ENCODE peak calls at places on chromosome 9, in five cellular contexts. Q is CD4-positive, alpha-beta memory T cell; B is HuH-7; S is EL; L is GM03348. J is an unnamed sample.

GRCh38 chr9:121598167-121599000 is 53.0 kb upstream of the DAB2IP start:
- DNase-seq in Q (no peak), B (no peak), S (peak), L (peak), J (no peak)

GRCh38 chr9:22097712-22098111 is 88.6 kb upstream of the CDKN2B start:
- DNase-seq in Q (no peak), B (no peak), S (peak), L (peak), J (no peak)

GRCh38 chr9:83699615-83700014 is 8.1 kb downstream of the UBQLN1 start:
- DNase-seq in Q (no peak), B (no peak), S (no peak), L (no peak), J (no peak)

GRCh38 chr9:77893706-77894105 is 137.9 kb downstream of the GNAQ start:
- DNase-seq in Q (no peak), B (no peak), S (no peak), L (no peak), J (no peak)

GRCh38 chr9:26856413-26857032 is 36.1 kb downstream of the CAAP1 start:
- DNase-seq in Q (peak), B (peak), S (peak), L (peak), J (peak)

GRCh38 chr9:77833686-77834429 is 185.7 kb upstream of the GNA14 start:
- DNase-seq in Q (no peak), B (no peak), S (no peak), L (peak), J (no peak)

GRCh38 chr9:16030513-16031185 is 477.8 kb downstream of the CCDC171 start:
- DNase-seq in Q (no peak), B (no peak), S (peak), L (peak), J (peak)

GRCh38 chr9:89005323-89005722 is 14.1 kb downstream of the S1PR3 start:
- DNase-seq in Q (no peak), B (no peak), S (no peak), L (no peak), J (no peak)

GRCh38 chr9:17453751-17454150 is 125.1 kb upstream of the SH3GL2 start:
- DNase-seq in Q (no peak), B (no peak), S (no peak), L (no peak), J (no peak)

GRCh38 chr9:130770679-130771442 is 64.2 kb upstream of the ABL1 start:
- DNase-seq in Q (peak), B (peak), S (peak), L (peak), J (peak)

GRCh38 chr9:78371981-78372380 is 75.1 kb downstream of the PSAT1 start:
- DNase-seq in Q (no peak), B (no peak), S (no peak), L (no peak), J (no peak)

J was measured in HTR-8/SVneo.